ENCODE peak calls at places on chromosomes 16 and 17, in six cellular contexts. V is PC-3, L is GM23248, S is GM23338, F is PC-9, T is MM.1S. Z is an unnamed sample. For H3F3A, the result is how much of the 10 kb centered on the place peaks cover.

GRCh38 chr16:88292007-88292940 is 90.5 kb upstream of the ZNF469 start:
- DNase-seq in T (no peak), V (no peak), L (peak), F (no peak), S (no peak), Z (no peak)

GRCh38 chr16:87507351-87508069 is 14.7 kb upstream of the ZCCHC14 start:
- DNase-seq in L (peak), S (no peak), F (no peak), T (no peak), V (no peak), Z (no peak)

GRCh38 chr16:86975445-86975844 is 341.7 kb downstream of the C16orf95 start:
- DNase-seq in V (peak), L (peak), F (no peak), S (peak), T (no peak), Z (peak)

GRCh38 chr16:85963746-85964370 is 64.9 kb downstream of the IRF8 start:
- DNase-seq in F (no peak), L (peak), V (no peak), T (no peak), S (no peak), Z (no peak)

GRCh38 chr17:55496094-55496881 is 15.0 kb downstream of the SMIM36 start:
- DNase-seq in T (no peak), L (peak), S (no peak), V (no peak), F (peak), Z (no peak)

GRCh38 chr16:30401768-30402425 is 5.5 kb upstream of the ZNF771 start:
- DNase-seq in S (no peak), L (no peak), T (no peak), F (no peak), V (no peak), Z (no peak)

GRCh38 chr17:62597920-62598319 is 29.6 kb upstream of the MRC2 start:
- DNase-seq in F (no peak), T (no peak), S (no peak), L (peak), V (no peak), Z (no peak)

GRCh38 chr16:71900336-71900735 is 5.0 kb downstream of the IST1 start:
- DNase-seq in T (no peak), L (peak), F (no peak), S (peak), V (no peak), Z (no peak)

GRCh38 chr17:35236821-35237220 is 6.1 kb upstream of the SLFN5 start:
- DNase-seq in V (no peak), S (no peak), F (no peak), T (no peak), L (peak), Z (no peak)

GRCh38 chr17:8836821-8837426 is 30.6 kb downstream of the PIK3R6 start:
- DNase-seq in V (no peak), F (no peak), L (peak), T (no peak), S (no peak), Z (no peak)

GRCh38 chr17:35097776-35098175 is 21.9 kb downstream of the RAD51D start:
- DNase-seq in S (no peak), F (no peak), L (no peak), V (no peak), T (no peak), Z (no peak)

GRCh38 chr16:48152226-48152625 is 3.6 kb downstream of the ABCC12 start:
- DNase-seq in V (no peak), T (no peak), F (no peak), L (no peak), S (no peak), Z (no peak)

GRCh38 chr16:78324649-78325274 is 225.3 kb downstream of the WWOX start:
- DNase-seq in S (peak), V (no peak), L (no peak), F (no peak), T (no peak), Z (peak)

DNA sequence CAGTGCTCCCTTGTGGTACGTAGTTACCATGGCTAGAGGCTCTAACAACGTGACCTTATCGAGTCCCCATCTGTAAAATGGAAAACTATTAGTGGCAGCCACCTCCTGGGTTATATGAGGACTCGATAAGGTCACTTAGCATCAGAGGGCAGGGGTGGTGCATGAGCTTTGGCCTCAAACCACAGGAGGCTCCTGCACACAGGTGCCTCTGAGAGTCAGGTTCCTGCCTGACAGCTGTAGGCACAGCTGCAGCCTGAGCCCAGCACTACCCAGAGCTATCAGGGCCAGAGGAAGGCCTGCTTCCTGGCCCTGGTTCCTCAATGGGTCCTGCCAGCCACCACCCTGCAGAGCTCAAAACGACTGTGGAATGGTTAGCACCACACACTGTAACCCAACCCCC is 57.2 kb upstream of the SEC14L1 start:
- DNase-seq in T (peak), S (no peak), L (no peak), V (no peak), F (no peak), Z (no peak)
- H2AFZ ChIP-seq in T (no peak), S (no peak), L (no peak), V (no peak), F (no peak), Z (no peak)

GRCh38 chr17:16446338-16446983 is 31.1 kb downstream of the TRPV2 start:
- DNase-seq in L (no peak), S (peak), T (no peak), F (no peak), V (peak), Z (no peak)
- H3F3A ChIP-seq in L (half or more), S (half or more), T (half or more), F (under half), V (under half), Z (under half)

DNA sequence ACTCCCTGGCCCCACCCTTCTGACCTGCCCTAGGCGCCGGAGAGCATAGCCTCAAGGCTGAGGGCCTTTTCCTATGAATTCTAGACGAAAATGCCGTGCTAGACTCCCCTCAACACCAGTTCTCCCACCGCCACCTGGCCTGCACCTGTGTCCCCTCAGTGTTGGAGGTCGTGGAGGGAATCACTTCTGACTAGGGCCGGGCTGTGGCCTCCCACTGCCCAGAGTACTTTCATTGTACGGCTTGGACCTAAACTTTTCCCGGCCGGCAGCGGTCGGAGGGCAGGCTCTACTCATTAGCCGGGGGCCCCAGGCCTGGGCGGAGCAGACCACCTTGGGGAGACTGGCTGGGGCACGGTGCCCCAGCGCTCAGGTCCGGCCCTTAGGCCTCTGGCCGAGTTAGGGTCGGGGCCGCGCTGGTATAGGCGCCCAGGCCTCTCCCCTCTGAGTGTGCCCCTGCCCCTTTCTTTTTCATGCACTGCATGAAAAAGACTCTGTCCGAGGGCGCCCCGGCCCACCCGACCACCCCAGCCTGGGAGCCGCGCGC is 649 bp downstream of the CLDN6 start:
- DNase-seq in S (peak), T (no peak), L (no peak), V (no peak), F (no peak), Z (peak)
- H3K4me3 ChIP-seq in S (peak), T (no peak), L (no peak), V (no peak), F (no peak), Z (peak)

DNA sequence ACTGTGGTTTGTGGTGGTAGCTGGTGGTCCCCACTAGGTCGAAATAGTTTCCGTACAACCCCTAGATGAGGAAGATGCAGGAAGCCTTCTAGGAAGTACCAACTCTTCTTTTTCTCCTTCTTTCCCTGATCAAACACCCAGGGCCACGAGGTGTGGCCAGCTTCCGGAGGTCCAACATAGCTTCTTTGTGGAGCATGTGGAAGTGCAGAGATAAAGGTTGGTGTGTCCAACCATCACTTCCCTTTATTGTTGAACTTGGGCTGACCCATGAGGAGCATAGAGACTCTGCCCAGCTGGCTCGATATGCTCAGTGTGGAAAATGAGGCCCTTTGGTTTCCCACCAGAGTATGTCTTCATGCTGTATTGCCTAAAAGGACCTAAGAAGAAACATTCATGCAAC is 6.3 kb upstream of the RGS9 start:
- DNase-seq in V (no peak), L (no peak), S (no peak), T (no peak), F (no peak), Z (no peak)
- H2AFZ ChIP-seq in V (no peak), L (no peak), S (no peak), T (no peak), F (no peak), Z (no peak)

GRCh38 chr17:66466933-66467367 is 164.5 kb downstream of the PRKCA start:
- DNase-seq in S (peak), T (peak), F (peak), L (peak), V (peak), Z (no peak)

GRCh38 chr17:66466421-66466820 is 164.0 kb downstream of the PRKCA start:
- DNase-seq in T (no peak), F (no peak), S (no peak), V (no peak), L (no peak), Z (no peak)

GRCh38 chr17:66465701-66466100 is 163.3 kb downstream of the PRKCA start:
- DNase-seq in L (no peak), T (no peak), S (no peak), V (no peak), F (no peak), Z (no peak)

GRCh38 chr17:66467766-66468165 is 165.4 kb downstream of the PRKCA start:
- DNase-seq in L (peak), F (no peak), T (no peak), S (no peak), V (no peak), Z (no peak)

GRCh38 chr17:66464921-66465320 is 162.5 kb downstream of the PRKCA start:
- DNase-seq in F (no peak), L (no peak), V (peak), S (no peak), T (no peak), Z (no peak)
- H3F3A ChIP-seq in F (half or more), L (half or more), V (under half), S (under half), T (under half), Z (under half)

DNA sequence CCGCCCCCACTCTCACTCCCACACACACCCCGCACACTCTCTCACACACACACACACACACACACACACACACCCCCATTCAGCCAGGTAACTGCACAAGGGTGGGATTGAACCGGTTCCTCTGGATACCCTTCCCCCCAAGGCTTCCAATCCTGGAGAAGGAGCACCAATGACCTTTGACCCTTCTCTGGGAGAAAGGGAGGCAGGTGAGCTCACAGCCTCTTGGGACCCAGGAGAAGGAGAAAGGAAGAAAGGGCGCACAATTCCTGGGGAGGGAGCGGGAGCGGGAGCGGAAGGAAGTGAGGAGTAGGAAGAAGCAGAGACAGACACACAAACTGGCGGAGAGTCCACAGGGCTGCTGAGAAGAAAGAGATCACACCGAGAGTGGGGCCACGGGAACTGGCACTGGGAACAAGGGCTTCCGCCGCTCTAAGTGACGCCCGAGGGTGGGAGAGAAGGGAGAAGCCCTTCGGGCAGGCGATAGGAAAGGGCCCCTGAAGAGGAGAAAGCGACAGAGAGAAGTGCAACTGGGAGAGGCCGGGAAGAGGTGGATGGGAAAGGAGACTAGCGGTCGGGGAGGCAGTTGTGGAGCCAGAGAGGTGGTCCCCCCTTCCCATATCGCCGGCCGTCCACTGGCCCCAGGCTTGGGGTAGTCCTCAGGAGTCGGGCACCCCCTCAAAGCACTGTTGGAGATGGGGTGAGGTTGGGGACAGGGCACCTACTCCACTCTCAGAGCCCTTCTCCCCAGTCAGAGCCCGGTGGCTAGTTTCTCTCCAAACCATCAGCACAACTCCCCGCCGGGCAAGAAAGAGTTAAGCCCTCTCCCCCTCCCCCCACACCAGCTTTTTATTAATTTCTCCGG is 1.3 kb downstream of the SAMD14 start:
- DNase-seq in T (no peak), F (no peak), V (no peak), S (peak), L (peak), Z (peak)
- H3K4me3 ChIP-seq in T (no peak), F (no peak), V (no peak), S (peak), L (peak), Z (peak)

DNA sequence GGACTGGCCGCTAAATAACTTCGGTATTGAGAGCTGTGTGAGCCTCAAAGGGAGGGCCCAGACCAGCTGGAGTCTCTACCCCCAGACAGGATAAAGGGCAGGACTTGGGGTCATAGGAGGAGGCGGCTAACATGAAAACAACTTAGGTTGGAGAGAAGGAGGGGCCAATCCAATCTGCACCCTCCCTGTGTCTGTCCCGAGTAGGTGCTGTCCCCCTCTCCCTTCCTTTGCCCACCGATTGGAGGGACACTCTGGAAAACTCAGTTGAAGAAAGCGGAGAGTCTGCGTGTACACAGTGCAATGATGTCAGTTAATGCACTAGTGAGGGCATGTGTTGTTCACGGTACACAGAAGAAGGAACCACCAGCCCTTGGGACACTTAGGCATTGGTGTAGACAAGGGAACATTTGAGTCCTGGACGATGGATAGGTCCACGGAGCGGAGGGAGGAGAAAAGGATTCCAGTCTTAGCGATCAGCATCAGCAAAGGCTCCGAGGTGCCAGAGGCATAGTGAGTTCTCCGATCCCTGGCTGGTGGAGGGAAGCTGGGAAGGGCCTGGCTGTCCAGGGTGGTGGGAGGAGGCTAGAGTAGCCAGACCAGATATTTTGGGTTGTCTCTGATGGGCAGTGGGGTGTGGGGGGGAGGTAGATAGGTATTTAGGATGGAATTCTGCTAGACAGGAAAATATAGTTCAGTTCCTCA is 761 bp downstream of the NOL3 start:
- DNase-seq in F (no peak), V (no peak), T (no peak), S (no peak), L (peak), Z (no peak)
- H2AFZ ChIP-seq in F (peak), V (peak), T (peak), S (peak), L (peak), Z (peak)

Z was measured in neural progenitor cell.